ENCODE peak calls at places on chromosomes 13 and 19, in seven cellular contexts. S is T follicular helper cell, L is frontal cortex, Q is glutamatergic neuron, G is lower lobe of right lung, K is Peyer's patch, H is kidney epithelial cell. I is an unnamed sample.

GRCh38 chr19:50796128-50796633 is 6.0 kb downstream of the ACP4 start:
- DNase-seq in S (no peak), G (no peak), H (no peak), K (no peak), L (no peak), Q (no peak), I (no peak)

GRCh38 chr13:40549500-40550094 is 116.8 kb downstream of the FOXO1 start:
- DNase-seq in L (no peak), H (no peak), G (no peak), K (no peak), S (no peak), Q (no peak), I (no peak)

GRCh38 chr19:1079566-1080111 is 12.7 kb downstream of the ARHGAP45 start:
- DNase-seq in S (no peak), G (no peak), L (no peak), Q (no peak), H (no peak), K (peak; percentile 50), I (no peak)

GRCh38 chr19:6769006-6769637 is 1.9 kb upstream of the SH2D3A start:
- DNase-seq in S (no peak), Q (no peak), K (no peak), G (no peak), L (no peak), H (no peak), I (no peak)

GRCh38 chr13:73765651-73766384 is 368.4 kb downstream of the KLF12 start:
- DNase-seq in K (peak; percentile 68), G (peak; percentile 71), Q (peak; percentile 74), H (peak; percentile 71), S (peak; percentile 76), L (peak; percentile 11), I (peak; percentile 60)

GRCh38 chr13:110388141-110388943 is 81.3 kb downstream of the COL4A2 start:
- DNase-seq in S (no peak), G (peak; percentile 56), L (no peak), K (no peak), H (no peak), Q (no peak), I (no peak)

GRCh38 chr19:12938536-12939291 is at the start of gene CALR:
- DNase-seq in Q (no peak), H (no peak), S (no peak), L (no peak), G (no peak), K (no peak), I (no peak)

GRCh38 chr13:30181856-30182651 is 125.3 kb downstream of the KATNAL1 start:
- DNase-seq in H (no peak), K (no peak), S (no peak), Q (no peak), L (no peak), G (no peak), I (no peak)

GRCh38 chr19:36079389-36079788 is 24.7 kb downstream of the WDR62 start:
- DNase-seq in S (no peak), Q (no peak), L (no peak), K (no peak), H (no peak), G (no peak), I (no peak)

GRCh38 chr13:114099191-114099590 is 33.2 kb downstream of the RASA3 start:
- DNase-seq in H (peak; percentile 74), L (peak; percentile 87), G (peak; percentile 45), Q (peak; percentile 77), K (peak; percentile 59), S (no peak), I (no peak)

GRCh38 chr19:13881692-13882418 is 4.9 kb downstream of the NANOS3 start:
- DNase-seq in Q (no peak), G (peak; percentile 65), H (no peak), L (no peak), S (no peak), K (no peak), I (no peak)

GRCh38 chr19:46299004-46299509 is 2.2 kb downstream of the HIF3A start:
- DNase-seq in H (peak; percentile 59), K (peak; percentile 99), S (no peak), G (peak; percentile 95), Q (no peak), L (peak; percentile 93), I (no peak)

GRCh38 chr19:56161534-56161933 is 14.3 kb upstream of the GALP start:
- DNase-seq in S (no peak), K (no peak), G (no peak), L (no peak), Q (no peak), H (no peak), I (no peak)

GRCh38 chr13:25406377-25406776 is 34.6 kb downstream of the ATP8A2 start:
- DNase-seq in H (no peak), G (no peak), L (no peak), K (no peak), S (no peak), Q (no peak), I (no peak)

GRCh38 chr13:38950987-38951386 is 39.6 kb downstream of the STOML3 start:
- DNase-seq in S (no peak), L (no peak), Q (no peak), G (no peak), K (no peak), H (no peak), I (no peak)

GRCh38 chr13:32225494-32225931 is 89.7 kb downstream of the ZAR1L start:
- DNase-seq in Q (no peak), L (no peak), S (no peak), H (peak; percentile 23), K (no peak), G (no peak), I (no peak)

GRCh38 chr19:35365303-35365702 is 5.6 kb upstream of the GPR42 start:
- DNase-seq in K (no peak), Q (no peak), L (no peak), H (no peak), S (no peak), G (no peak), I (no peak)

GRCh38 chr13:36282818-36283432 is 14.7 kb downstream of the CCDC169 start:
- DNase-seq in L (peak; percentile 18), G (no peak), Q (no peak), H (peak; percentile 10), S (no peak), K (no peak), I (no peak)

GRCh38 chr19:37902668-37903067 is 3.7 kb downstream of the WDR87 start:
- DNase-seq in S (peak; percentile 70), Q (peak; percentile 88), H (peak; percentile 39), K (peak; percentile 81), L (peak; percentile 74), G (peak; percentile 79), I (peak; percentile 90)

GRCh38 chr13:99505814-99506269 is 4.6 kb downstream of the TM9SF2 start:
- DNase-seq in G (no peak), S (no peak), L (no peak), Q (no peak), H (no peak), K (no peak), I (no peak)

GRCh38 chr19:4971424-4971793 is 2.5 kb downstream of the KDM4B start:
- DNase-seq in G (no peak), H (no peak), L (no peak), S (no peak), K (peak; percentile 71), Q (peak; percentile 79), I (no peak)

GRCh38 chr19:40638327-40638726 is 37.2 kb downstream of the LTBP4 start:
- DNase-seq in K (no peak), S (no peak), L (no peak), Q (no peak), G (no peak), H (no peak), I (no peak)

GRCh38 chr19:54795763-54796162 is 7.6 kb upstream of the KIR2DL4 start:
- DNase-seq in K (no peak), L (no peak), S (no peak), H (no peak), Q (no peak), G (no peak), I (no peak)

GRCh38 chr13:113536461-113537110 is 46.1 kb upstream of the DCUN1D2 start:
- DNase-seq in L (no peak), S (no peak), G (peak; percentile 24), K (no peak), H (no peak), Q (no peak), I (no peak)